ENCODE peak calls at places on chromosomes 5 and 9, in ten cellular contexts. J is ovary, Z is GM23338, P is cardiac muscle cell, N is natural killer cell, F is prostate gland, T is uterus, S is esophagus squamous epithelium, H is psoas muscle, X is mammary epithelial cell. Q is an unnamed sample.
A peak's percentile ranks its signal among the peaks of the same experiment; 100 is the strongest.

GRCh38 chr5:146751781-146752401 is 126.7 kb downstream of the PPP2R2B start:
- DNase-seq in T (no peak), P (no peak), X (no peak), J (no peak), H (no peak), S (no peak), N (peak; percentile 70), Z (no peak), F (no peak), Q (no peak)

GRCh38 chr5:145661737-145662530 is 173.2 kb downstream of the PRELID2 start:
- DNase-seq in X (no peak), T (no peak), F (no peak), P (no peak), J (no peak), H (no peak), S (no peak), Z (no peak), N (no peak), Q (no peak)

GRCh38 chr5:99815-100214 is 7.8 kb downstream of the PLEKHG4B start:
- DNase-seq in J (no peak), T (no peak), S (no peak), P (peak; percentile 52), Z (peak; percentile 51), X (no peak), H (no peak), F (no peak), N (no peak), Q (no peak)

GRCh38 chr5:113606298-113607134 is 93.0 kb downstream of the YTHDC2 start:
- DNase-seq in T (peak; percentile 25), S (no peak), N (no peak), H (no peak), Z (peak; percentile 93), X (peak; percentile 38), J (peak; percentile 29), F (peak; percentile 33), P (peak; percentile 79), Q (no peak)

GRCh38 chr9:16509946-16510504 is 360.4 kb downstream of the BNC2 start:
- DNase-seq in N (no peak), H (no peak), J (no peak), S (no peak), F (no peak), X (peak; percentile 44), Z (no peak), T (no peak), P (no peak), Q (no peak)

GRCh38 chr9:94644543-94644942 is 5.2 kb upstream of the FBP1 start:
- DNase-seq in J (no peak), X (no peak), P (peak; percentile 13), H (no peak), N (no peak), S (no peak), F (no peak), T (no peak), Z (no peak), Q (no peak)

GRCh38 chr9:92426501-92426900 is 2.2 kb upstream of the OMD start:
- DNase-seq in P (no peak), H (no peak), X (no peak), T (no peak), S (no peak), J (no peak), N (no peak), F (no peak), Z (no peak), Q (no peak)

GRCh38 chr5:169054506-169054905 is 246.4 kb downstream of the SLIT3 start:
- DNase-seq in H (no peak), P (no peak), S (no peak), Z (no peak), N (no peak), F (no peak), X (no peak), T (no peak), J (no peak), Q (no peak)

GRCh38 chr5:140869555-140869886 is 764 bp downstream of the PCDHA11 start:
- DNase-seq in H (no peak), X (no peak), J (no peak), P (no peak), N (no peak), T (no peak), Z (no peak), F (no peak), S (no peak), Q (no peak)

GRCh38 chr5:140870221-140871201 is 1.8 kb downstream of the PCDHA11 start:
- DNase-seq in X (no peak), H (no peak), J (no peak), P (no peak), F (no peak), T (no peak), S (no peak), N (no peak), Z (no peak), Q (no peak)

DNA sequence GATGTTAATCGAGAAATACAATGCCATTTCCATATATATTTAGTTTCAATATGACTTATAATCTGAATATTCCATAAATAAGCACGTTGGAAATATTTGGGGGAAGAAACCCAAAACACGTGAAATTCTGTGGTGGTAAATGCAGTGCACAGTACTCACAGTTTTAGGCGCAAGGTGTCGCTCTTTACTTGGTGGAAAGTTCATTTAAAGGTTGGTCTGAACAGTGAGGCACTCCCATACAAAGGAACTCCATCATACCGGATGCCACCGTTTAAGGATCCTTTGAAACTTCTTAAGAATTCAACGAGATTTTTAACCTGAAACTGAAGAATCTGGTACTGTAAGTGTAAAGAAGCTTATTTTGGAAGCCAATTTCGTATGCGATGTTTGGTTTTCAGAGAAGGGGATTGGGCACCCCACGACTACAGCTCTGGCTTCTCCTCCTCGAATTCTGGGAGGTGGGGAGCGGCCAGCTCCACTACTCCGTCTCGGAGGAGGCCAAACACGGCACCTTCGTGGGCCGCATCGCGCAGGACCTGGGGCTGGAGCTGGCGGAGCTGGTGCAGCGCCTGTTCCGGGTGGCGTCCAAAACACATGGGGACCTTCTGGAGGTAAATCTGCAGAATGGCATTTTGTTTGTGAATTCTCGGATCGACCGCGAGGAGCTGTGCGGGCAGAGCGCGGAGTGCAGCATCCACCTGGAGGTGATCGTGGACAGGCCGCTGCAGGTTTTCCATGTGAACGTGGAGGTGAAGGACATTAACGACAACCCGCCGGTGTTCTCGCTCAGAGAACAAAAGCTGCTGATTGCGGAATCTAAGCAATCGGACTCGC is at the start of gene PCDHA11:
- DNase-seq in S (no peak), F (no peak), P (peak; percentile 66), N (no peak), H (no peak), J (no peak), X (no peak), Z (peak; percentile 87), T (no peak), Q (no peak)
- TF ChIP-seq CTCF in S (no peak), F (peak; percentile 15), P (no peak), N (no peak), H (no peak), J (no peak), X (peak; percentile 48), Z (peak; percentile 82), T (peak; percentile 30), Q (peak; percentile 54)

GRCh38 chr5:171226864-171227263 is 82.2 kb upstream of the TLX3 start:
- DNase-seq in Z (no peak), F (no peak), H (no peak), N (no peak), P (no peak), X (no peak), T (no peak), J (no peak), S (no peak), Q (no peak)

GRCh38 chr5:171221931-171222330 is 87.1 kb upstream of the TLX3 start:
- DNase-seq in X (no peak), J (no peak), T (no peak), H (no peak), Z (no peak), S (no peak), N (no peak), P (no peak), F (no peak), Q (no peak)

GRCh38 chr5:171223927-171224326 is 85.1 kb upstream of the TLX3 start:
- DNase-seq in Z (no peak), J (no peak), X (no peak), P (no peak), N (no peak), H (no peak), S (no peak), T (no peak), F (no peak), Q (no peak)

DNA sequence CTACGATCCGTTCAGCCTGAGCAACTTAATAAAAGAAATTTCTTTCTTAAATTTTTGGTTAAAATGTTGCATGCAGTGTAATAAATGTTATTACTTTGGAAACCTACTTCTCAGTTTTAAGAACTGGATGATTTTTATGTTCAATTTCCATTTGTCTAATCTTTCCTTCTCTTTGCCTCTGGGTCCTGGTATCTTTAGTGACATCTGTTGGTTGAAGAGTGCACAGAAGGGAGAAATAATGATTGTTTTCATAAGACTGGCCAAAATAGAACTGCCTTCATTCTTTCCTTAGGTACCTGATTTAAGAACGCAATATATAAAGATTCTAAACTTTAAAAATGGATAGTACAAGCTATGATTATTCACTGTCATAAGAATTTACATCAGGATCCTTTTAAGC is 83.0 kb upstream of the TLX3 start:
- DNase-seq in F (no peak), T (no peak), S (no peak), X (no peak), H (no peak), J (no peak), N (no peak), P (no peak), Z (no peak), Q (no peak)
- TF ChIP-seq CTCF in F (no peak), T (no peak), S (no peak), X (no peak), H (no peak), J (no peak), N (no peak), P (peak; percentile 14), Z (peak; percentile 35), Q (peak; percentile 41)

GRCh38 chr5:64958757-64959391 is 190.1 kb downstream of the CWC27 start:
- DNase-seq in N (no peak), X (no peak), H (no peak), J (no peak), T (no peak), S (no peak), F (no peak), Z (peak; percentile 22), P (peak; percentile 8), Q (no peak)
- TF ChIP-seq CTCF in N (peak; percentile 41), X (peak; percentile 45), H (peak; percentile 40), J (peak; percentile 42), T (peak; percentile 42), S (peak; percentile 43), F (peak; percentile 48), Z (no peak), P (peak; percentile 68), Q (peak; percentile 78)

GRCh38 chr5:31827862-31828261 is 188.9 kb downstream of the PDZD2 start:
- DNase-seq in H (no peak), T (no peak), X (peak; percentile 76), F (no peak), P (no peak), N (no peak), Z (no peak), S (no peak), J (no peak), Q (peak; percentile 77)

GRCh38 chr5:31824886-31825774 is 186.2 kb downstream of the PDZD2 start:
- DNase-seq in S (no peak), F (peak; percentile 65), P (peak; percentile 64), Z (peak; percentile 89), T (peak; percentile 59), X (peak; percentile 61), J (peak; percentile 36), N (no peak), H (no peak), Q (peak; percentile 34)

GRCh38 chr5:31819926-31820516 is 181.1 kb downstream of the PDZD2 start:
- DNase-seq in X (no peak), Z (peak; percentile 47), S (no peak), F (no peak), N (no peak), H (no peak), T (no peak), J (no peak), P (no peak), Q (no peak)

GRCh38 chr5:31823477-31823876 is 184.5 kb downstream of the PDZD2 start:
- DNase-seq in S (no peak), N (no peak), J (no peak), Z (peak; percentile 57), H (no peak), X (no peak), F (no peak), P (no peak), T (no peak), Q (no peak)

DNA sequence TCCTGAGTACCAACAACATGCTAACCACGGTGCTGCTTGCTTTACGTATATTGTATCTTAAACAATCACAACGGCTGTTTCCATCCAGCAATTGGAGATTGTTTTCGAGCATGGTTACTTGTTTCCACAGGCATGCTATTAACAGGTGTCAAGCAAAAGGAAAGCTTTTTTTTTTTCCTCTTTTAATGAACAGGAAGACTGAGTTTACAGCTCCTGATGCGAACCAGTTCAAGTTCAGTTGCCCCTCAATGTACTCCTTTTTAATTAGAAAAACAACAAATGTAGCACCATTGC is 186.8 kb downstream of the PDZD2 start:
- DNase-seq in Z (no peak), S (no peak), F (no peak), P (no peak), J (no peak), H (no peak), X (no peak), N (no peak), T (no peak), Q (no peak)
- TF ChIP-seq CTCF in Z (no peak), S (no peak), F (no peak), P (no peak), J (no peak), H (peak; percentile 2), X (no peak), N (no peak), T (no peak), Q (no peak)

Q was measured in foreskin keratinocyte.